ENCODE peak calls at places on chromosomes 2 and 18, in ten cellular contexts. One of them, this sample, is unnamed.

GRCh38 chr2:239201531-239201876 is 199.3 kb downstream of the HDAC4 start:
- DNase-seq in psoas muscle: peak; percentile 80
- DNase-seq in suprapubic skin: no peak
- DNase-seq in hepatocyte: no peak
- DNase-seq in cardiac muscle cell: no peak
- DNase-seq in CD4-positive, alpha-beta memory T cell: no peak
- DNase-seq in neuronal stem cell: no peak
- DNase-seq in lower lobe of right lung: no peak
- DNase-seq in testis: peak; percentile 86
- DNase-seq in BE2C: no peak
- DNase-seq in this sample: no peak

GRCh38 chr2:150280255-150280654 is 207.2 kb downstream of the RND3 start:
- DNase-seq in cardiac muscle cell: peak; percentile 92
- DNase-seq in CD4-positive, alpha-beta memory T cell: no peak
- DNase-seq in hepatocyte: peak; percentile 41
- DNase-seq in neuronal stem cell: no peak
- DNase-seq in psoas muscle: no peak
- DNase-seq in testis: peak; percentile 34
- DNase-seq in suprapubic skin: no peak
- DNase-seq in BE2C: no peak
- DNase-seq in lower lobe of right lung: no peak
- DNase-seq in this sample: no peak

GRCh38 chr2:117936871-117937428 is 76.9 kb downstream of the CCDC93 start:
- DNase-seq in CD4-positive, alpha-beta memory T cell: no peak
- DNase-seq in psoas muscle: no peak
- DNase-seq in neuronal stem cell: no peak
- DNase-seq in lower lobe of right lung: no peak
- DNase-seq in testis: peak; percentile 58
- DNase-seq in hepatocyte: no peak
- DNase-seq in suprapubic skin: no peak
- DNase-seq in BE2C: no peak
- DNase-seq in cardiac muscle cell: peak; percentile 18
- DNase-seq in this sample: no peak

GRCh38 chr2:222952204-222952603 is 91.4 kb downstream of the ACSL3 start:
- DNase-seq in testis: no peak
- DNase-seq in CD4-positive, alpha-beta memory T cell: no peak
- DNase-seq in hepatocyte: no peak
- DNase-seq in neuronal stem cell: no peak
- DNase-seq in suprapubic skin: no peak
- DNase-seq in BE2C: peak; percentile 40
- DNase-seq in cardiac muscle cell: no peak
- DNase-seq in lower lobe of right lung: no peak
- DNase-seq in psoas muscle: no peak
- DNase-seq in this sample: no peak

GRCh38 chr2:173797586-173798263 is 167.4 kb downstream of the SP3 start:
- DNase-seq in neuronal stem cell: no peak
- DNase-seq in suprapubic skin: no peak
- DNase-seq in lower lobe of right lung: no peak
- DNase-seq in psoas muscle: no peak
- DNase-seq in hepatocyte: no peak
- DNase-seq in BE2C: no peak
- DNase-seq in testis: no peak
- DNase-seq in cardiac muscle cell: no peak
- DNase-seq in CD4-positive, alpha-beta memory T cell: no peak
- DNase-seq in this sample: no peak

GRCh38 chr18:27824841-27825720 is 351.8 kb downstream of the CDH2 start:
- DNase-seq in suprapubic skin: no peak
- DNase-seq in hepatocyte: no peak
- DNase-seq in lower lobe of right lung: no peak
- DNase-seq in psoas muscle: no peak
- DNase-seq in BE2C: no peak
- DNase-seq in testis: no peak
- DNase-seq in neuronal stem cell: peak; percentile 26
- DNase-seq in cardiac muscle cell: no peak
- DNase-seq in CD4-positive, alpha-beta memory T cell: no peak
- DNase-seq in this sample: no peak

GRCh38 chr18:9808530-9809241 is 77.1 kb upstream of the TXNDC2 start:
- DNase-seq in CD4-positive, alpha-beta memory T cell: no peak
- DNase-seq in neuronal stem cell: peak; percentile 62
- DNase-seq in hepatocyte: no peak
- DNase-seq in testis: peak; percentile 65
- DNase-seq in cardiac muscle cell: peak; percentile 46
- DNase-seq in lower lobe of right lung: no peak
- DNase-seq in suprapubic skin: no peak
- DNase-seq in psoas muscle: peak; percentile 59
- DNase-seq in BE2C: no peak
- DNase-seq in this sample: peak; percentile 47

GRCh38 chr2:148730085-148730484 is 85.5 kb downstream of the EPC2 start:
- DNase-seq in BE2C: no peak
- DNase-seq in suprapubic skin: no peak
- DNase-seq in testis: no peak
- DNase-seq in cardiac muscle cell: peak; percentile 25
- DNase-seq in psoas muscle: no peak
- DNase-seq in neuronal stem cell: no peak
- DNase-seq in CD4-positive, alpha-beta memory T cell: no peak
- DNase-seq in hepatocyte: no peak
- DNase-seq in lower lobe of right lung: no peak
- DNase-seq in this sample: no peak

GRCh38 chr18:6409933-6410332 is 4.8 kb downstream of the L3MBTL4 start:
- DNase-seq in psoas muscle: no peak
- DNase-seq in suprapubic skin: no peak
- DNase-seq in testis: no peak
- DNase-seq in CD4-positive, alpha-beta memory T cell: no peak
- DNase-seq in cardiac muscle cell: no peak
- DNase-seq in neuronal stem cell: no peak
- DNase-seq in hepatocyte: no peak
- DNase-seq in lower lobe of right lung: no peak
- DNase-seq in BE2C: no peak
- DNase-seq in this sample: no peak

GRCh38 chr18:6405237-6406074 is 9.3 kb downstream of the L3MBTL4 start:
- DNase-seq in testis: no peak
- DNase-seq in neuronal stem cell: no peak
- DNase-seq in BE2C: no peak
- DNase-seq in cardiac muscle cell: peak; percentile 24
- DNase-seq in lower lobe of right lung: no peak
- DNase-seq in CD4-positive, alpha-beta memory T cell: no peak
- DNase-seq in hepatocyte: no peak
- DNase-seq in suprapubic skin: no peak
- DNase-seq in psoas muscle: no peak
- DNase-seq in this sample: peak; percentile 4

GRCh38 chr18:6404834-6405233 is 9.9 kb downstream of the L3MBTL4 start:
- DNase-seq in neuronal stem cell: no peak
- DNase-seq in lower lobe of right lung: no peak
- DNase-seq in suprapubic skin: no peak
- DNase-seq in psoas muscle: no peak
- DNase-seq in CD4-positive, alpha-beta memory T cell: no peak
- DNase-seq in cardiac muscle cell: no peak
- DNase-seq in BE2C: no peak
- DNase-seq in testis: no peak
- DNase-seq in hepatocyte: no peak
- DNase-seq in this sample: no peak

GRCh38 chr18:6406910-6407470 is 7.7 kb downstream of the L3MBTL4 start:
- DNase-seq in psoas muscle: no peak
- DNase-seq in CD4-positive, alpha-beta memory T cell: no peak
- DNase-seq in BE2C: no peak
- DNase-seq in neuronal stem cell: no peak
- DNase-seq in cardiac muscle cell: no peak
- DNase-seq in suprapubic skin: no peak
- DNase-seq in lower lobe of right lung: no peak
- DNase-seq in hepatocyte: no peak
- DNase-seq in testis: no peak
- DNase-seq in this sample: no peak

DNA sequence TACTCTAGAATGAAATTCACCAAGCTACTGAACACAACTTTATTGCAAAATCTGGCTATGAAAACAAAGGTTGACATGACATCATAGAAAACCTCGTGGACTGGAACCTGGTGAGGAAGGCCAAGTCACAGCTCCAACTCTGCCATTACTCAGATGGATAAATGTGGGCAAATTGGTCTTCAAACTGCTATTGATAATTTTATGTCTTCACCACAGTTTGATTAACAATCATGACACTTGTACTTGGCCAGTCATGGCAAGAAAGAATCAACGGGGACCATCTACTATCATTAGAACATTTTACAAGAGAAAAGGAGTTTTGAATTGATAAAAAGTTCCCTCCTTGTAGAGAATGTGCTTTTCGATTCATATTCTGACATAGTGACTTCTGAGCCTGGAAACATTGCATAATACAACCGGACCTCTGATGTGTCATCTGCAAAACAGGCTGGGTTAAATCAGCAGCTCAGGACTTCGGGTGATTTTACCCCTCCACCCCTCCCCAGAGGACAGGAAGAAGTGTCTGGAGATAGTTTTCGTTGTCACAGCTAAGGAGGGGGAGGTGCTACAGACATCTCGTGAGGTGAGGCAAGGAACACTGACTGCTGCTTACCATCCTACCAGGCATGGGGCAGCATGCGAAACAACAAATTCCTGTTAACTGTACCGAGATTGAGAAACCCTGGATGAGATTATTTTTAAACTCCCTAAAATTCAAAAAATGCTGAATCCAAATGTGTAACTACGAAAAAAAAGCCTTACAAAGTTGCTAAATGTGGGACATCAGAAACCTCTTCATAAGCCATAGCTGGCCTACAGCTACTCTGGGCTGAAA is 8.4 kb downstream of the L3MBTL4 start:
- DNase-seq in suprapubic skin: peak; percentile 66
- DNase-seq in neuronal stem cell: no peak
- DNase-seq in lower lobe of right lung: no peak
- DNase-seq in psoas muscle: no peak
- DNase-seq in hepatocyte: peak; percentile 35
- DNase-seq in BE2C: no peak
- DNase-seq in cardiac muscle cell: peak; percentile 53
- DNase-seq in testis: peak; percentile 28
- DNase-seq in CD4-positive, alpha-beta memory T cell: no peak
- DNase-seq in this sample: no peak
- H3K4me1 ChIP-seq in suprapubic skin: peaks cover 29% of the 10 kb centered on the region
- H3K4me1 ChIP-seq in neuronal stem cell: no peaks in the 10 kb centered on the region
- H3K4me1 ChIP-seq in lower lobe of right lung: peaks cover 13% of the 10 kb centered on the region
- H3K4me1 ChIP-seq in psoas muscle: no peaks in the 10 kb centered on the region
- H3K4me1 ChIP-seq in hepatocyte: peaks cover 11% of the 10 kb centered on the region
- H3K4me1 ChIP-seq in BE2C: no peaks in the 10 kb centered on the region
- H3K4me1 ChIP-seq in cardiac muscle cell: no peaks in the 10 kb centered on the region
- H3K4me1 ChIP-seq in testis: peaks cover 19% of the 10 kb centered on the region
- H3K4me1 ChIP-seq in CD4-positive, alpha-beta memory T cell: no peaks in the 10 kb centered on the region
- H3K4me1 ChIP-seq in this sample: no peaks in the 10 kb centered on the region

DNA sequence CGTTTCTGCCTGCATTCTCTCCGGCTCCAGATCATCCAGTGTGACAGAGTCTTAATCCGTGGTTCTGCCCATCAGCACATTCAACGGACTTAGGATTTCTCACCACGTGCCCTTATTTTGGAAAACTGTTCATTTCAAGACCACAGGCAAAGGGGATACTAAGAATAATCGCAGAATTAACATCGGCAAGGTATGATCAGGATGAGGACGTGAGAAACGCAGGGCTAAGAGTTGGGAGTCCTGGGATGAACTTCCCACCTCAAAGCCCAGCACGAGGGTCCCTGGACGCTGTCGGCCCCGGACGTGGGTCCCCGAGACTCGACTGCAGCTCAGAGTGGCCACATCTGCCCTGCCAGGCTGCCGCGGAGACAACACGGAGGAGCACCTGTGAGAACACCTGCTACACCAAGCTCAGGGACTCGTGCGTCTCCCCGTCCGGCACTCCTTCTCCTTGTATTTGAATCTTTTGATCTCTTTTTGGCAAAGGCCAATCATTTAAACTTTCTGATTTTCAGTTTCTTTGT is 499.0 kb upstream of the SALL3 start:
- DNase-seq in testis: no peak
- DNase-seq in suprapubic skin: no peak
- DNase-seq in neuronal stem cell: no peak
- DNase-seq in hepatocyte: peak; percentile 2
- DNase-seq in BE2C: no peak
- DNase-seq in cardiac muscle cell: no peak
- DNase-seq in CD4-positive, alpha-beta memory T cell: no peak
- DNase-seq in psoas muscle: no peak
- DNase-seq in lower lobe of right lung: peak; percentile 38
- DNase-seq in this sample: no peak
- H3K4me1 ChIP-seq in testis: no peaks in the 10 kb centered on the region
- H3K4me1 ChIP-seq in suprapubic skin: no peaks in the 10 kb centered on the region
- H3K4me1 ChIP-seq in neuronal stem cell: peaks cover 2% of the 10 kb centered on the region
- H3K4me1 ChIP-seq in hepatocyte: no peaks in the 10 kb centered on the region
- H3K4me1 ChIP-seq in BE2C: no peaks in the 10 kb centered on the region
- H3K4me1 ChIP-seq in cardiac muscle cell: no peaks in the 10 kb centered on the region
- H3K4me1 ChIP-seq in CD4-positive, alpha-beta memory T cell: no peaks in the 10 kb centered on the region
- H3K4me1 ChIP-seq in psoas muscle: no peaks in the 10 kb centered on the region
- H3K4me1 ChIP-seq in lower lobe of right lung: no peaks in the 10 kb centered on the region
- H3K4me1 ChIP-seq in this sample: no peaks in the 10 kb centered on the region

GRCh38 chr2:74461187-74462053 is 3.2 kb downstream of the WBP1 start:
- DNase-seq in lower lobe of right lung: no peak
- DNase-seq in BE2C: peak; percentile 25
- DNase-seq in psoas muscle: no peak
- DNase-seq in CD4-positive, alpha-beta memory T cell: no peak
- DNase-seq in cardiac muscle cell: peak; percentile 9
- DNase-seq in suprapubic skin: no peak
- DNase-seq in testis: no peak
- DNase-seq in neuronal stem cell: no peak
- DNase-seq in hepatocyte: no peak
- DNase-seq in this sample: no peak

GRCh38 chr2:74457549-74458131 is 598 bp upstream of the WBP1 start:
- DNase-seq in cardiac muscle cell: peak; percentile 53
- DNase-seq in neuronal stem cell: peak; percentile 67
- DNase-seq in psoas muscle: peak; percentile 77
- DNase-seq in CD4-positive, alpha-beta memory T cell: no peak
- DNase-seq in hepatocyte: peak; percentile 91
- DNase-seq in suprapubic skin: peak; percentile 85
- DNase-seq in lower lobe of right lung: peak; percentile 81
- DNase-seq in BE2C: peak; percentile 67
- DNase-seq in testis: peak; percentile 76
- DNase-seq in this sample: peak; percentile 78

GRCh38 chr2:74458957-74459290 is 686 bp downstream of the WBP1 start:
- DNase-seq in cardiac muscle cell: peak; percentile 25
- DNase-seq in hepatocyte: no peak
- DNase-seq in lower lobe of right lung: no peak
- DNase-seq in neuronal stem cell: no peak
- DNase-seq in suprapubic skin: no peak
- DNase-seq in testis: no peak
- DNase-seq in CD4-positive, alpha-beta memory T cell: no peak
- DNase-seq in psoas muscle: no peak
- DNase-seq in BE2C: no peak
- DNase-seq in this sample: no peak

GRCh38 chr2:74458132-74458956 is at the start of gene WBP1:
- DNase-seq in suprapubic skin: peak; percentile 100
- DNase-seq in testis: peak; percentile 100
- DNase-seq in BE2C: peak; percentile 95
- DNase-seq in hepatocyte: peak; percentile 99
- DNase-seq in CD4-positive, alpha-beta memory T cell: peak; percentile 99
- DNase-seq in psoas muscle: peak; percentile 99
- DNase-seq in neuronal stem cell: peak; percentile 100
- DNase-seq in cardiac muscle cell: peak; percentile 100
- DNase-seq in lower lobe of right lung: peak; percentile 100
- DNase-seq in this sample: peak; percentile 100

GRCh38 chr2:74459377-74460118 is 1.3 kb downstream of the WBP1 start:
- DNase-seq in CD4-positive, alpha-beta memory T cell: no peak
- DNase-seq in BE2C: no peak
- DNase-seq in neuronal stem cell: no peak
- DNase-seq in cardiac muscle cell: no peak
- DNase-seq in testis: no peak
- DNase-seq in suprapubic skin: no peak
- DNase-seq in hepatocyte: no peak
- DNase-seq in psoas muscle: peak; percentile 40
- DNase-seq in lower lobe of right lung: no peak
- DNase-seq in this sample: no peak
- H3K4me1 ChIP-seq in CD4-positive, alpha-beta memory T cell: peaks cover 48% of the 10 kb centered on the region
- H3K4me1 ChIP-seq in BE2C: no peaks in the 10 kb centered on the region
- H3K4me1 ChIP-seq in neuronal stem cell: peaks cover 10% of the 10 kb centered on the region
- H3K4me1 ChIP-seq in cardiac muscle cell: peaks cover 5% of the 10 kb centered on the region
- H3K4me1 ChIP-seq in testis: peaks cover 28% of the 10 kb centered on the region
- H3K4me1 ChIP-seq in suprapubic skin: peaks cover 48% of the 10 kb centered on the region
- H3K4me1 ChIP-seq in hepatocyte: peaks cover 22% of the 10 kb centered on the region
- H3K4me1 ChIP-seq in psoas muscle: peaks cover 35% of the 10 kb centered on the region
- H3K4me1 ChIP-seq in lower lobe of right lung: peaks cover 50% of the 10 kb centered on the region
- H3K4me1 ChIP-seq in this sample: peaks cover 9% of the 10 kb centered on the region

GRCh38 chr2:231604685-231605606 is 12.3 kb downstream of the TEX44 start:
- DNase-seq in hepatocyte: peak; percentile 99
- DNase-seq in testis: peak; percentile 99
- DNase-seq in suprapubic skin: peak; percentile 100
- DNase-seq in psoas muscle: peak; percentile 100
- DNase-seq in neuronal stem cell: peak; percentile 99
- DNase-seq in cardiac muscle cell: peak; percentile 99
- DNase-seq in CD4-positive, alpha-beta memory T cell: peak; percentile 94
- DNase-seq in lower lobe of right lung: peak; percentile 99
- DNase-seq in BE2C: peak; percentile 100
- DNase-seq in this sample: peak; percentile 100
- H3K4me1 ChIP-seq in hepatocyte: peaks cover 21% of the 10 kb centered on the region
- H3K4me1 ChIP-seq in testis: peaks cover 25% of the 10 kb centered on the region
- H3K4me1 ChIP-seq in suprapubic skin: peaks cover 60% of the 10 kb centered on the region
- H3K4me1 ChIP-seq in psoas muscle: peaks cover 25% of the 10 kb centered on the region
- H3K4me1 ChIP-seq in neuronal stem cell: peaks cover 27% of the 10 kb centered on the region
- H3K4me1 ChIP-seq in cardiac muscle cell: peaks cover 23% of the 10 kb centered on the region
- H3K4me1 ChIP-seq in CD4-positive, alpha-beta memory T cell: peaks cover 14% of the 10 kb centered on the region
- H3K4me1 ChIP-seq in lower lobe of right lung: peaks cover 33% of the 10 kb centered on the region
- H3K4me1 ChIP-seq in BE2C: peaks cover 30% of the 10 kb centered on the region
- H3K4me1 ChIP-seq in this sample: peaks cover 39% of the 10 kb centered on the region